ENCODE peak calls at places on chromosomes 16 and 17, in seven cellular contexts. One of them, this sample, is unnamed.

GRCh38 chr17:37770631-37771518 is 26.0 kb upstream of the HNF1B start:
- DNase-seq in aorta: no peak
- DNase-seq in Daoy: peak
- DNase-seq in nucleus accumbens: no peak
- DNase-seq in SW 1271: no peak
- DNase-seq in EL: peak
- DNase-seq in kidney epithelial cell: no peak
- DNase-seq in this sample: no peak

GRCh38 chr17:18319604-18320256 is 4.6 kb downstream of the SMCR8 start:
- DNase-seq in aorta: peak
- DNase-seq in EL: peak
- DNase-seq in nucleus accumbens: no peak
- DNase-seq in SW 1271: no peak
- DNase-seq in kidney epithelial cell: peak
- DNase-seq in Daoy: peak
- DNase-seq in this sample: no peak

GRCh38 chr16:52742052-52742451 is 195.1 kb upstream of the TOX3 start:
- DNase-seq in EL: no peak
- DNase-seq in SW 1271: no peak
- DNase-seq in nucleus accumbens: no peak
- DNase-seq in kidney epithelial cell: no peak
- DNase-seq in Daoy: no peak
- DNase-seq in aorta: no peak
- DNase-seq in this sample: no peak

GRCh38 chr16:8120001-8120400 is 470.3 kb downstream of the TMEM114 start:
- DNase-seq in nucleus accumbens: no peak
- DNase-seq in kidney epithelial cell: no peak
- DNase-seq in aorta: no peak
- DNase-seq in SW 1271: no peak
- DNase-seq in Daoy: no peak
- DNase-seq in EL: no peak
- DNase-seq in this sample: no peak

GRCh38 chr17:45291170-45291805 is 25.5 kb downstream of the MAP3K14 start:
- DNase-seq in nucleus accumbens: no peak
- DNase-seq in Daoy: no peak
- DNase-seq in aorta: no peak
- DNase-seq in SW 1271: no peak
- DNase-seq in kidney epithelial cell: no peak
- DNase-seq in EL: no peak
- DNase-seq in this sample: no peak

GRCh38 chr17:2214047-2214717 is 89.4 kb downstream of the SMG6 start:
- DNase-seq in EL: peak
- DNase-seq in Daoy: peak
- DNase-seq in aorta: peak
- DNase-seq in SW 1271: no peak
- DNase-seq in kidney epithelial cell: peak
- DNase-seq in nucleus accumbens: peak
- DNase-seq in this sample: peak

GRCh38 chr16:30030011-30030685 is 923 bp downstream of the TLCD3B start:
- DNase-seq in aorta: no peak
- DNase-seq in EL: no peak
- DNase-seq in Daoy: no peak
- DNase-seq in kidney epithelial cell: no peak
- DNase-seq in nucleus accumbens: no peak
- DNase-seq in SW 1271: no peak
- DNase-seq in this sample: no peak

GRCh38 chr17:81131486-81132196 is 33.7 kb upstream of the PVALEF start:
- DNase-seq in SW 1271: no peak
- DNase-seq in EL: no peak
- DNase-seq in Daoy: no peak
- DNase-seq in kidney epithelial cell: no peak
- DNase-seq in aorta: no peak
- DNase-seq in nucleus accumbens: no peak
- DNase-seq in this sample: no peak

GRCh38 chr17:71632328-71632727 is 488.5 kb upstream of the SOX9 start:
- DNase-seq in EL: peak
- DNase-seq in kidney epithelial cell: no peak
- DNase-seq in nucleus accumbens: no peak
- DNase-seq in Daoy: peak
- DNase-seq in aorta: no peak
- DNase-seq in SW 1271: peak
- DNase-seq in this sample: no peak

GRCh38 chr16:50154369-50154947 is 1.4 kb downstream of the TENT4B start:
- DNase-seq in EL: peak
- DNase-seq in kidney epithelial cell: no peak
- DNase-seq in SW 1271: no peak
- DNase-seq in nucleus accumbens: peak
- DNase-seq in Daoy: peak
- DNase-seq in aorta: no peak
- DNase-seq in this sample: no peak

GRCh38 chr17:41651625-41652460 is 27.5 kb upstream of the KRT17 start:
- DNase-seq in nucleus accumbens: no peak
- DNase-seq in SW 1271: no peak
- DNase-seq in kidney epithelial cell: no peak
- DNase-seq in Daoy: no peak
- DNase-seq in aorta: no peak
- DNase-seq in EL: no peak
- DNase-seq in this sample: no peak

GRCh38 chr17:17344507-17345293 is 41.5 kb downstream of the NT5M start:
- DNase-seq in EL: no peak
- DNase-seq in nucleus accumbens: no peak
- DNase-seq in aorta: peak
- DNase-seq in kidney epithelial cell: no peak
- DNase-seq in Daoy: no peak
- DNase-seq in SW 1271: no peak
- DNase-seq in this sample: peak

GRCh38 chr17:45267436-45268055 is 5.7 kb upstream of the SPATA32 start:
- DNase-seq in aorta: no peak
- DNase-seq in nucleus accumbens: no peak
- DNase-seq in kidney epithelial cell: no peak
- DNase-seq in SW 1271: no peak
- DNase-seq in Daoy: no peak
- DNase-seq in EL: no peak
- DNase-seq in this sample: no peak

GRCh38 chr17:21464611-21465021 is 88.5 kb downstream of the KCNJ12 start:
- DNase-seq in SW 1271: no peak
- DNase-seq in kidney epithelial cell: no peak
- DNase-seq in nucleus accumbens: no peak
- DNase-seq in EL: no peak
- DNase-seq in aorta: no peak
- DNase-seq in Daoy: no peak
- DNase-seq in this sample: no peak

GRCh38 chr17:77475012-77475976 is 334.5 kb downstream of the SEC14L1 start:
- DNase-seq in Daoy: peak
- DNase-seq in EL: peak
- DNase-seq in aorta: no peak
- DNase-seq in SW 1271: no peak
- DNase-seq in kidney epithelial cell: no peak
- DNase-seq in nucleus accumbens: no peak
- DNase-seq in this sample: no peak

GRCh38 chr17:76801706-76802105 is 63.8 kb downstream of the MFSD11 start:
- DNase-seq in aorta: no peak
- DNase-seq in kidney epithelial cell: no peak
- DNase-seq in Daoy: no peak
- DNase-seq in EL: no peak
- DNase-seq in SW 1271: no peak
- DNase-seq in nucleus accumbens: no peak
- DNase-seq in this sample: no peak

GRCh38 chr17:79925242-79925957 is 86.2 kb upstream of the CBX4 start:
- DNase-seq in nucleus accumbens: peak
- DNase-seq in Daoy: peak
- DNase-seq in aorta: no peak
- DNase-seq in kidney epithelial cell: no peak
- DNase-seq in SW 1271: no peak
- DNase-seq in EL: peak
- DNase-seq in this sample: no peak

GRCh38 chr17:36825956-36826350 is 111.3 kb upstream of the LHX1 start:
- DNase-seq in Daoy: no peak
- DNase-seq in kidney epithelial cell: no peak
- DNase-seq in EL: no peak
- DNase-seq in SW 1271: no peak
- DNase-seq in aorta: no peak
- DNase-seq in nucleus accumbens: no peak
- DNase-seq in this sample: no peak

GRCh38 chr17:75604034-75604695 is 16.6 kb downstream of the MYO15B start:
- DNase-seq in nucleus accumbens: no peak
- DNase-seq in aorta: no peak
- DNase-seq in EL: no peak
- DNase-seq in SW 1271: no peak
- DNase-seq in kidney epithelial cell: no peak
- DNase-seq in Daoy: no peak
- DNase-seq in this sample: no peak